ENCODE peak calls at places on chromosome 18, in eight cellular contexts. Y is heart left ventricle, L is left ventricle myocardium inferior, O is lower lobe of right lung, E is hepatocyte, N is psoas muscle, J is neural progenitor cell, U is adrenal gland. T is an unnamed sample. For H3K9me3, the result is how much of the 10 kb centered on the place peaks cover.

GRCh38 chr18:39842042-39842791 is 2112.8 kb upstream of the PIK3C3 start:
- DNase-seq in U (no peak), J (peak), E (no peak), L (no peak), O (no peak), N (no peak), Y (no peak), T (no peak)

GRCh38 chr18:24492445-24492844 is 32.0 kb downstream of the HRH4 start:
- DNase-seq in J (no peak), N (no peak), U (no peak), E (no peak), L (no peak), Y (no peak), O (no peak), T (no peak)

GRCh38 chr18:31429623-31430022 is 17.9 kb upstream of the DSG3 start:
- DNase-seq in J (no peak), U (no peak), E (peak), L (no peak), N (no peak), O (no peak), Y (no peak), T (no peak)

GRCh38 chr18:56245856-56246575 is 392.4 kb downstream of the TXNL1 start:
- DNase-seq in L (no peak), O (no peak), E (no peak), N (no peak), Y (no peak), U (no peak), J (peak), T (no peak)

GRCh38 chr18:8367217-8367988 is 241.8 kb upstream of the RAB12 start:
- DNase-seq in Y (peak), N (peak), L (no peak), O (peak), E (peak), J (peak), U (peak), T (peak)

GRCh38 chr18:22168360-22168921 is 948 bp upstream of the GATA6 start:
- DNase-seq in Y (no peak), E (peak), J (peak), U (peak), L (no peak), N (no peak), O (no peak), T (peak)

GRCh38 chr18:63312731-63313408 is 6.7 kb downstream of the BCL2 start:
- DNase-seq in Y (no peak), U (no peak), J (no peak), O (no peak), N (no peak), E (no peak), L (no peak), T (no peak)

GRCh38 chr18:46891742-46892214 is 25.5 kb downstream of the PIAS2 start:
- DNase-seq in E (no peak), N (no peak), U (no peak), J (no peak), Y (no peak), L (no peak), O (no peak), T (no peak)

GRCh38 chr18:7676253-7676873 is 109.2 kb downstream of the PTPRM start:
- DNase-seq in O (no peak), L (no peak), J (no peak), U (no peak), N (no peak), Y (no peak), E (no peak), T (no peak)

GRCh38 chr18:12011962-12012549 is 30.7 kb downstream of the IMPA2 start:
- DNase-seq in L (peak), J (no peak), E (no peak), U (no peak), O (peak), N (no peak), Y (peak), T (peak)

GRCh38 chr18:57819671-57820460 is 16.8 kb upstream of the ATP8B1 start:
- DNase-seq in L (peak), O (peak), J (no peak), Y (peak), N (peak), U (peak), E (peak), T (peak)

GRCh38 chr18:69882965-69883668 is 64.6 kb downstream of the CD226 start:
- DNase-seq in E (no peak), U (no peak), L (no peak), O (no peak), J (no peak), Y (no peak), N (no peak), T (no peak)

GRCh38 chr18:8856187-8856586 is 150.8 kb downstream of the MTCL1 start:
- DNase-seq in Y (no peak), L (no peak), U (no peak), O (no peak), N (no peak), J (no peak), E (no peak), T (no peak)

GRCh38 chr18:75546964-75547363 is 119.5 kb upstream of the SMIM21 start:
- DNase-seq in N (no peak), U (no peak), J (no peak), Y (no peak), L (no peak), E (no peak), O (no peak), T (no peak)
- TF ChIP-seq CTCF in N (no peak), U (no peak), J (no peak), Y (no peak), L (no peak), E (no peak), O (no peak), T (no peak)

GRCh38 chr18:71998547-71998946 is 545.6 kb downstream of the CBLN2 start:
- DNase-seq in O (no peak), E (peak), Y (no peak), U (no peak), J (no peak), N (no peak), L (no peak), T (no peak)
- H3K9me3 ChIP-seq in O (under half), E (under half), Y (under half), U (under half), J (under half), N (under half), L (under half), T (under half)

DNA sequence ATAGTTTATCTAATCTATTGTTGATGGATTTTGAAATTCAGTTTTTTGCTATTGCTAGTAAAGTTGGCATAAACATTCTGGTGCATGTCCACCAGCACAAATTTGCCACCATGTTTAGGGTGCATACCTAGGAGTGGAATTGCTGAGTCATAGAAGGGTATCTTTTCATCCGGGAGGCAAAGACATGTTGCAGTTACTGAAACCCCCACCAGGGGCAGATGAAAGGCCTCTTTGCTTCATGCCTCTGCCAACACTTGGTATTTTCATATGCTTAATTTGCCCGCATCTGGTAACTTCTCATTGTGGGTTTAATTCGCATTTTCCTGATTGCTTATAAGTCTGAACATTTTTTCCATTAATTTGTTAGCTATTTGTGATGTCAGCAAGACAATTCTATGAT is 8.2 kb downstream of the DCC start:
- DNase-seq in Y (no peak), L (no peak), O (no peak), E (no peak), J (peak), U (no peak), N (no peak), T (no peak)
- TF ChIP-seq CTCF in Y (no peak), L (no peak), O (no peak), E (peak), J (peak), U (no peak), N (no peak), T (no peak)

GRCh38 chr18:73476021-73476420 is 608.2 kb upstream of the NETO1 start:
- DNase-seq in L (no peak), Y (no peak), J (no peak), N (no peak), O (no peak), E (no peak), U (no peak), T (no peak)

GRCh38 chr18:73478191-73478590 is 610.4 kb upstream of the NETO1 start:
- DNase-seq in U (no peak), O (no peak), E (no peak), L (no peak), J (no peak), Y (no peak), N (no peak), T (no peak)

GRCh38 chr18:73479472-73479871 is 611.7 kb upstream of the NETO1 start:
- DNase-seq in O (no peak), Y (no peak), E (no peak), N (no peak), J (no peak), U (no peak), L (no peak), T (no peak)
- H3K9me3 ChIP-seq in O (under half), Y (under half), E (under half), N (under half), J (under half), U (under half), L (under half), T (under half)

DNA sequence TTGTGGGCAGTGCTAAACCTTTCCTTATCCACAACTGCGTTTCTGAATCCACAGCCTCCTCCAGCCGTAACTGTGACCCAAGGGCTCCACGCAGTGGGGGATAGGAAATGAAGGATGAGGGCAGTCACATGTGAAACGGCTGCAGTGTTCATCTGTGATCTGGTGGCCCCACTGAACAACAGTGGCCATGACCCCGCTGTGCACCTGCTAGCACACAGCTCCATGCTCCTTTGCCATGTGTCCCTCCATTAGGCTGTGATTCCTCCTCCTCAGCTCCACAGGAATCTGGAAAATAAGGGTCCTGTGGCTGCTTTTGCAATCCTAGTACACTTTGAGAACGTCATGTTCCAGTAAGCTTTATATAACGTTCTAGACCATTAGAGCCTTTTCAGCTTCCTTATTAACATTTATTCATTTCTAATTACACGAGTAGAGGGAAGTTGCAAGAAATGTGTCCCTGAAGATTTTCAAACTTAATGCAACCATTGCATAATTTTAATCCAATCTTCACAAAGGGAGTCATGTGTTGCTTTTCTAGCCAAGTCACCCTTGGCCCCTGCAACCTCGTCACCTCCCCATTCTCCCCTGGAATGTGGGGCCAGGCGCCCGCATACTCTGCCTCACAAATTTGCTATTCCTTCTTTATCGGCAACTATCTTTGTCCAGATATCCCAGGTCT is 7.1 kb upstream of the NAPG start:
- DNase-seq in E (peak), Y (peak), U (peak), J (peak), O (peak), N (peak), L (peak), T (no peak)
- TF ChIP-seq CTCF in E (peak), Y (peak), U (peak), J (peak), O (peak), N (peak), L (peak), T (no peak)

DNA sequence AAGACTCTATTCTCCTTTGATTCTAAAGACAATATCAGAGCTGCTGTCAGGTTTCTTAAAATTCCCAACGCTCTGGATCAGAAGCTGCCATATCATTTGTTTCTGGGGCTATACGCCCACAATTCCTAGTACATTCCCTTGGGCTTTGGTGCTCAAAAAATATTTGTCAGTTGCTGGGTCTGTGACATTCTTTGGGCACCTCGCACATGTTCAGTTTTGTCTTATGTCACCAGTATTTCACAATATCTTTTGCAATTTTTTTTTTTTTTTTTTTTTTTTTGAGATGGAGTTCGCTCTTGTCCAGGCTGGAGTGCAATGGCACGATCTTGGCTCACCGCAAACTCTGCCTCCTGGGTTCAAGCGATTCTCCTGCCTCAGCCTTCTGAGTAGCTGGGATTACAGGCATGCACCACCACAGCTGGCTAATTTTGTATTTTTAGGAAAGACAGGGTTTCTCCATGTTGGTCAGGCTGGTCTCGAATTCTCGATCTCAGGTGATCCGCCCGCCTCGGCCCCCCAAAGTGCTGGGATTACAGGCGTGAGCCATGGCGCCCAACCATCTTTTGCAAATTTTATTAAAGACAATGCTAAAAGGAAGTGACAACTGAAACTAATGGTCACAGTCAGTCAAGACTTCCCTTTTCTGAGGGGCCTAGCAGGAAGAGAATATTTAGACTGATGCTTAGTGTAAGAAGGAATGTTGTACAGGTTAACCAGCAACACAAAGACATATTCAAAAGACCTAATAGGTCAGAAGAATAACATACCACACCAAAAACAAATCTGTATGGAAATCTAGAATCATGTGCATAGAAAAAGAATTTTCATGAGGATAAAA is 6.8 kb downstream of the ZNF397 start:
- DNase-seq in L (no peak), N (no peak), U (no peak), J (no peak), Y (no peak), E (no peak), O (no peak), T (no peak)
- H3K9me3 ChIP-seq in L (under half), N (under half), U (under half), J (under half), Y (under half), E (under half), O (under half), T (under half)

DNA sequence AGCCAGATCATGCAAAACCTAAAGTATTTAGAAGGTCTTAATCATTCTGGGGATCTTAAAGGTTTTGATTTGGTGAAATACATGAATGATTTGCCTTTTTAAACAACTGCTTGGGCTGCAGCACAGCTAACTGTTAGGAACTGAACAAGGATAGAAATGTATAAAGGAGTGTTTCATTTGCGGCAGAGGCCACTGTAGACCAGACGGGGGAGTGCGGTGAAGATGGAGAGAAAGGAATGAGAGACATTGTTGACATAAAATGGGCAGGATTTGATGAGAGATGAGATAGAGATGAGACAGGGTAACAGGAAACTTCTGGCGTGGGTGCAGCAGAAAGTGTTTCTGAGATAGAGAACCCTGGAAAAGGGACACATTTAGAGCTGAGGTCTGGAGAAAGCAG is 308.1 kb downstream of the TMX3 start:
- DNase-seq in O (no peak), L (no peak), E (no peak), Y (no peak), J (no peak), U (no peak), N (no peak), T (no peak)
- TF ChIP-seq CTCF in O (no peak), L (no peak), E (no peak), Y (no peak), J (no peak), U (no peak), N (no peak), T (no peak)

GRCh38 chr18:78303519-78303918 is 676.1 kb upstream of the SALL3 start:
- DNase-seq in O (no peak), J (no peak), Y (no peak), L (no peak), E (no peak), U (no peak), N (no peak), T (no peak)

GRCh38 chr18:78305789-78306188 is 673.8 kb upstream of the SALL3 start:
- DNase-seq in J (no peak), N (no peak), L (no peak), E (no peak), O (no peak), Y (no peak), U (no peak), T (no peak)

GRCh38 chr18:78309307-78309706 is 670.3 kb upstream of the SALL3 start:
- DNase-seq in O (no peak), U (no peak), Y (no peak), N (no peak), E (no peak), L (no peak), J (no peak), T (no peak)

GRCh38 chr18:78309945-78310344 is 669.7 kb upstream of the SALL3 start:
- DNase-seq in E (no peak), J (peak), U (no peak), O (no peak), Y (no peak), N (no peak), L (no peak), T (no peak)

DNA sequence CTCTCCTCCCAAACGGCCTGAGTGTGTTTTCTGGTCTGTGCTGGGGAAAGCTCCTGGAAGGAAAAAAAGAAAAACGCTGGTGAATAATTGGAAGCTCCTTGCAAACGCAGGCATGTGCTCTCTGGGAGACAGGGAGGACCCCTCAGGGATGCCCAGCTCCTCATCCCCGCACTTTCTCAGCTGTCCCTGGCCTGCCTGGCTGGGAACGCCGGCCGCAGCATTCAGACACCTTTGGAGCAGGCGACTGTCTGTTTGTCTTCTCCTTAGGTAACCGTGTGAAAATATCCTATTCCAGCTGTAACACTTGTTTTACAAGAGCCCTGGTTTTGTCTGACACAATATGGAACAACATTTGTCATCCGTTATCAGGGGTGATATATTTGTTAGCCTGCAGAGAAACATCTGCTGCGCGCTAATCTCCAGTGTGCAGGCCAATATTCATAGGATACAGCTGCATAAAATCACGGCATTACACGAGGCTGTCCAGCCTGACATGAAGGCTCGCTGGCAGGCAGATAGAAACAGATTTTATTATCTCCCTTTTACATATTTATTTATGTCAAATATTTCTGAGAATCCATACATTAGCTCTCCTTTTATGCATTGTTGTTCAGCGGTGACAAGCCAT is 675.3 kb upstream of the SALL3 start:
- DNase-seq in N (no peak), Y (no peak), J (no peak), L (no peak), E (no peak), U (no peak), O (no peak), T (no peak)
- H3K9me3 ChIP-seq in N (under half), Y (under half), J (under half), L (under half), E (under half), U (under half), O (under half), T (under half)

GRCh38 chr18:66621816-66622576 is 18.1 kb upstream of the CDH19 start:
- DNase-seq in Y (no peak), J (peak), O (no peak), U (no peak), N (no peak), E (no peak), L (no peak), T (no peak)

GRCh38 chr18:66616523-66616983 is 12.7 kb upstream of the CDH19 start:
- DNase-seq in L (no peak), J (peak), N (no peak), U (no peak), O (no peak), E (peak), Y (no peak), T (no peak)
- TF ChIP-seq CTCF in L (no peak), J (peak), N (no peak), U (no peak), O (peak), E (peak), Y (no peak), T (no peak)

GRCh38 chr18:50659091-50660003 is 99.5 kb downstream of the MAPK4 start:
- DNase-seq in N (no peak), E (peak), U (no peak), J (no peak), L (no peak), Y (no peak), O (no peak), T (no peak)

GRCh38 chr18:50661013-50661412 is 101.1 kb downstream of the MAPK4 start:
- DNase-seq in Y (no peak), O (no peak), E (no peak), L (no peak), N (no peak), J (no peak), U (no peak), T (no peak)

GRCh38 chr18:50663626-50664441 is 103.9 kb downstream of the MAPK4 start:
- DNase-seq in J (no peak), N (no peak), Y (no peak), O (no peak), L (no peak), U (no peak), E (no peak), T (no peak)

GRCh38 chr18:50662775-50663383 is 103.0 kb downstream of the MAPK4 start:
- DNase-seq in Y (no peak), E (no peak), U (no peak), O (no peak), N (no peak), L (no peak), J (peak), T (no peak)

DNA sequence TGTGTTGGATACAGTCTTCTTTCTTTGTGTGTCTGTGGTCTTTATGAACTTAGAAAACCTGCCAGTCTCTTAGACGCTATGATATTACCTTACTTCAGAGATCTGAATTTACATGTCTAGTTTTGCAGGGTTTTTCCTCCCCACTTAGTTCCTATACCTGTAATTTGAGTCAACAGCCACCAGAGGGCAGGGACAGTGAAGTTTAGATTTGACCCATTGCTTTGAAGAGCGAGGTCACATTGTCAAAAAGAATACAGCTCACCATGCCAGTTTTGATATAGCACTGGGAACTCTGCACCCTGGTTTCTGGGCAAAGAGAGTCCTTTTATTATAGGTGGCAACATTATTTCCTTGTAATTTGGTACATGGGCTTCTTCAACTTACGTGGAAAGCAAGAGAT is 102.3 kb downstream of the MAPK4 start:
- DNase-seq in L (no peak), Y (no peak), N (no peak), E (peak), J (peak), O (no peak), U (no peak), T (no peak)
- H3K9me3 ChIP-seq in L (under half), Y (under half), N (under half), E (under half), J (under half), O (under half), U (under half), T (under half)